ENCODE peak calls at places on chromosomes 7 and 10, in ten cellular contexts. U is neural crest cell; S is NCI-H2081; L is activated naive CD4-positive, alpha-beta T cell treated with Interleukin-2 at 50 U/mL for 16 hours; T is stimulated activated CD8-positive, alpha-beta memory T cell treated with anti-CD3 and anti-CD28 coated beads, Interleukin-12 subunit alpha, Interleukin-12 subunit beta, amount 100 ng/mL, for 1 hour; Q is activated effector memory CD4-positive, alpha-beta T cell treated with anti-CD3 and anti-CD28 coated beads, Interleukin-2, amount 50 U/mL, for 16 hours; K is NCI-H2171 treated with DMSO at 0.1 percent for 48 hours; Z is pons; N is NCI-H460; B is amniotic epithelial cell. H is an unnamed sample.

GRCh38 chr7:42236266-42237161 is 495 bp downstream of the GLI3 start:
- DNase-seq in Z (no peak), B (peak), N (peak), U (peak), T (no peak), Q (no peak), K (no peak), S (no peak), L (no peak), H (no peak)

GRCh38 chr7:16169537-16169936 is 251.8 kb downstream of the CRPPA start:
- DNase-seq in L (no peak), S (no peak), N (no peak), B (no peak), Z (no peak), T (no peak), U (no peak), K (no peak), Q (no peak), H (no peak)

GRCh38 chr10:8835453-8836167 is 781.1 kb downstream of the GATA3 start:
- DNase-seq in K (no peak), S (no peak), N (no peak), Q (no peak), T (no peak), L (no peak), B (no peak), U (no peak), Z (no peak), H (no peak)

GRCh38 chr10:82815680-82816079 is 940.7 kb downstream of the NRG3 start:
- DNase-seq in Q (no peak), K (no peak), U (no peak), Z (no peak), N (no peak), T (no peak), S (no peak), L (no peak), B (no peak), H (no peak)

GRCh38 chr7:114112806-114113205 is 194.0 kb upstream of the PPP1R3A start:
- DNase-seq in L (no peak), S (no peak), K (no peak), T (no peak), Q (no peak), N (no peak), U (no peak), B (no peak), Z (no peak), H (no peak)

GRCh38 chr7:123367508-123368122 is 166.8 kb downstream of the IQUB start:
- DNase-seq in K (peak), U (peak), Q (no peak), B (peak), T (no peak), Z (no peak), L (no peak), N (peak), S (no peak), H (no peak)

GRCh38 chr7:100567045-100567730 is 6.5 kb downstream of the SAP25 start:
- DNase-seq in B (no peak), S (no peak), U (no peak), T (no peak), N (no peak), Z (no peak), Q (no peak), K (no peak), L (no peak), H (no peak)

GRCh38 chr7:103524042-103524907 is 78.3 kb upstream of the SLC26A5 start:
- DNase-seq in U (no peak), L (no peak), B (peak), N (peak), S (peak), Q (no peak), T (no peak), Z (peak), K (peak), H (peak)

GRCh38 chr10:79139124-79139835 is 70.5 kb downstream of the ZMIZ1 start:
- DNase-seq in S (no peak), U (no peak), T (no peak), L (no peak), Q (no peak), Z (peak), B (peak), K (no peak), N (no peak), H (peak)

GRCh38 chr10:43204394-43204942 is 62.4 kb downstream of the RASGEF1A start:
- DNase-seq in Z (no peak), Q (no peak), K (no peak), U (no peak), B (no peak), S (no peak), T (no peak), N (no peak), L (no peak), H (no peak)

GRCh38 chr10:43024524-43024923 is 52.3 kb upstream of the RET start:
- DNase-seq in T (no peak), S (no peak), U (no peak), L (no peak), Z (no peak), K (no peak), N (no peak), B (no peak), Q (no peak), H (no peak)

GRCh38 chr7:729154-730000 is 2.3 kb upstream of the PRKAR1B start:
- DNase-seq in U (no peak), N (no peak), Q (peak), T (no peak), K (no peak), S (no peak), Z (no peak), B (no peak), L (no peak), H (no peak)

GRCh38 chr10:8023321-8023720 is 31.2 kb upstream of the GATA3 start:
- DNase-seq in T (no peak), B (no peak), Z (no peak), Q (no peak), K (no peak), S (no peak), L (no peak), U (no peak), N (no peak), H (no peak)

GRCh38 chr7:107014381-107015023 is 30.0 kb upstream of the PRKAR2B start:
- DNase-seq in B (peak), T (no peak), K (no peak), N (no peak), S (no peak), Z (no peak), Q (no peak), U (no peak), L (no peak), H (no peak)

GRCh38 chr10:122490786-122491680 is 29.7 kb downstream of the HTRA1 start:
- DNase-seq in S (no peak), Z (no peak), T (no peak), N (no peak), B (peak), Q (peak), U (no peak), L (peak), K (no peak), H (no peak)

GRCh38 chr7:1899201-1899600 is 229.1 kb downstream of the ELFN1 start:
- DNase-seq in N (no peak), Q (no peak), K (no peak), Z (peak), U (no peak), B (no peak), S (no peak), T (no peak), L (no peak), H (peak)

GRCh38 chr10:42684517-42684916 is 46.1 kb upstream of the ZNF33B start:
- DNase-seq in N (no peak), B (no peak), T (no peak), Q (no peak), L (no peak), Z (no peak), K (no peak), S (no peak), U (no peak), H (no peak)

GRCh38 chr7:148912758-148913541 is 28.9 kb upstream of the EZH2 start:
- DNase-seq in B (no peak), T (peak), K (no peak), U (no peak), N (no peak), Z (no peak), L (peak), Q (peak), S (no peak), H (no peak)

GRCh38 chr7:42400373-42400772 is 163.4 kb upstream of the GLI3 start:
- DNase-seq in Q (no peak), Z (no peak), L (no peak), N (no peak), U (no peak), K (no peak), B (no peak), T (no peak), S (no peak), H (no peak)

GRCh38 chr7:2862831-2863361 is 18.8 kb upstream of the GNA12 start:
- DNase-seq in L (no peak), N (no peak), K (no peak), T (no peak), B (peak), Z (no peak), Q (no peak), S (no peak), U (no peak), H (no peak)

GRCh38 chr10:79939969-79940368 is 8.9 kb downstream of the SFTPD start:
- DNase-seq in S (no peak), Q (no peak), T (no peak), U (no peak), B (no peak), Z (no peak), N (no peak), K (no peak), L (no peak), H (no peak)

GRCh38 chr10:95742529-95742884 is 13.5 kb upstream of the ENTPD1 start:
- DNase-seq in L (no peak), S (peak), N (no peak), Z (no peak), K (no peak), U (no peak), Q (no peak), B (no peak), T (no peak), H (no peak)

GRCh38 chr7:74083117-74083876 is at the start of gene LIMK1:
- DNase-seq in L (peak), N (peak), Z (peak), Q (peak), U (peak), B (peak), T (peak), K (peak), S (peak), H (no peak)

GRCh38 chr10:93072225-93072712 is 1.4 kb upstream of the CYP26A1 start:
- DNase-seq in L (no peak), S (no peak), Q (no peak), U (no peak), K (peak), Z (no peak), N (no peak), T (no peak), B (no peak), H (no peak)

GRCh38 chr7:52482076-52482475 is 553.4 kb upstream of the POM121L12 start:
- DNase-seq in Z (no peak), N (no peak), U (no peak), T (no peak), Q (no peak), S (no peak), L (no peak), B (no peak), K (no peak), H (no peak)

GRCh38 chr7:66352071-66352470 is 146.9 kb downstream of the TPST1 start:
- DNase-seq in S (no peak), Q (no peak), T (no peak), Z (peak), N (no peak), K (no peak), B (peak), U (no peak), L (no peak), H (no peak)

GRCh38 chr10:102505462-102506115 is 1.8 kb downstream of the SUFU start:
- DNase-seq in B (no peak), Q (peak), U (no peak), T (no peak), S (no peak), Z (peak), L (no peak), K (no peak), N (no peak), H (no peak)

GRCh38 chr7:99079104-99079503 is 64.8 kb downstream of the SMURF1 start:
- DNase-seq in S (no peak), B (no peak), N (no peak), Q (no peak), U (no peak), K (no peak), T (no peak), L (no peak), Z (no peak), H (no peak)

GRCh38 chr7:45178241-45179225 is 20.9 kb downstream of the RAMP3 start:
- DNase-seq in L (no peak), T (no peak), N (no peak), K (no peak), S (no peak), U (no peak), Z (no peak), B (no peak), Q (peak), H (no peak)

GRCh38 chr7:13017325-13017853 is 330.0 kb downstream of the ARL4A start:
- DNase-seq in L (no peak), Q (no peak), Z (no peak), K (no peak), N (peak), U (no peak), B (peak), T (no peak), S (no peak), H (no peak)

GRCh38 chr7:8114175-8114574 is 145.6 kb downstream of the GLCCI1 start:
- DNase-seq in B (no peak), Z (no peak), L (peak), T (no peak), Q (no peak), N (no peak), S (no peak), U (no peak), K (no peak), H (no peak)

GRCh38 chr10:69425513-69426298 is 9.0 kb upstream of the TACR2 start:
- DNase-seq in Z (no peak), S (no peak), B (no peak), U (no peak), L (peak), K (peak), N (no peak), Q (peak), T (no peak), H (no peak)

GRCh38 chr7:128713794-128714193 is 25.4 kb upstream of the CALU start:
- DNase-seq in Q (no peak), N (no peak), K (no peak), U (no peak), Z (no peak), S (no peak), T (no peak), L (no peak), B (peak), H (no peak)

GRCh38 chr10:7538970-7539694 is 127.6 kb downstream of the ITIH5 start:
- DNase-seq in B (no peak), L (no peak), U (no peak), N (no peak), S (no peak), K (no peak), Z (no peak), T (no peak), Q (no peak), H (no peak)

GRCh38 chr7:142854505-142855400 is at the start of gene EPHB6:
- DNase-seq in T (peak), S (peak), U (peak), L (peak), K (no peak), N (peak), B (peak), Q (peak), Z (no peak), H (no peak)

GRCh38 chr10:122461367-122461728 is at the start of gene HTRA1:
- DNase-seq in N (peak), K (no peak), U (peak), S (no peak), Z (peak), T (no peak), Q (no peak), B (peak), L (no peak), H (no peak)

GRCh38 chr10:113565364-113565763 is 12.5 kb downstream of the HABP2 start:
- DNase-seq in B (no peak), S (no peak), L (no peak), K (no peak), N (no peak), U (no peak), T (no peak), Z (no peak), Q (no peak), H (no peak)

GRCh38 chr7:155705656-155706360 is 61.3 kb downstream of the RBM33 start:
- DNase-seq in Z (no peak), L (no peak), B (no peak), K (no peak), S (no peak), Q (no peak), N (no peak), T (no peak), U (no peak), H (no peak)

GRCh38 chr7:138848056-138848975 is 50.3 kb upstream of the ATP6V0A4 start:
- DNase-seq in S (no peak), T (no peak), Q (no peak), B (peak), K (peak), Z (no peak), U (no peak), L (no peak), N (peak), H (no peak)

GRCh38 chr7:128739990-128740682 is 977 bp downstream of the CALU start:
- DNase-seq in K (no peak), S (no peak), Z (no peak), Q (no peak), L (no peak), N (no peak), U (no peak), T (no peak), B (no peak), H (no peak)